ENCODE peak calls at places on chromosome 21, in four cellular contexts. One of them, this sample, is unnamed.

GRCh38 chr21:26965567-26966359 is 1.1 kb downstream of the ADAMTS5 start:
- DNase-seq in T-cell: no peak
- DNase-seq in activated gamma-delta T cell treated with anti-CD3 and anti-CD28 coated beads, Interleukin-2, amount 50 U/mL, for 16 hours: no peak
- DNase-seq in foreskin keratinocyte: no peak
- DNase-seq in this sample: no peak

GRCh38 chr21:42674351-42674940 is 21.0 kb downstream of the PDE9A start:
- DNase-seq in T-cell: no peak
- DNase-seq in activated gamma-delta T cell treated with anti-CD3 and anti-CD28 coated beads, Interleukin-2, amount 50 U/mL, for 16 hours: no peak
- DNase-seq in foreskin keratinocyte: no peak
- DNase-seq in this sample: no peak

GRCh38 chr21:26404288-26404687 is 168.8 kb downstream of the CYYR1 start:
- DNase-seq in T-cell: no peak
- DNase-seq in activated gamma-delta T cell treated with anti-CD3 and anti-CD28 coated beads, Interleukin-2, amount 50 U/mL, for 16 hours: no peak
- DNase-seq in foreskin keratinocyte: no peak
- DNase-seq in this sample: no peak

GRCh38 chr21:39182484-39183271 is 573 bp downstream of the PSMG1 start:
- DNase-seq in T-cell: no peak
- DNase-seq in activated gamma-delta T cell treated with anti-CD3 and anti-CD28 coated beads, Interleukin-2, amount 50 U/mL, for 16 hours: peak; percentile 21
- DNase-seq in foreskin keratinocyte: no peak
- DNase-seq in this sample: no peak

GRCh38 chr21:43301424-43302355 is 125.2 kb downstream of the SIK1 start:
- DNase-seq in T-cell: no peak
- DNase-seq in activated gamma-delta T cell treated with anti-CD3 and anti-CD28 coated beads, Interleukin-2, amount 50 U/mL, for 16 hours: no peak
- DNase-seq in foreskin keratinocyte: no peak
- DNase-seq in this sample: no peak

GRCh38 chr21:30979054-30979453 is 59.2 kb downstream of the KRTAP19-8 start:
- DNase-seq in T-cell: no peak
- DNase-seq in activated gamma-delta T cell treated with anti-CD3 and anti-CD28 coated beads, Interleukin-2, amount 50 U/mL, for 16 hours: no peak
- DNase-seq in foreskin keratinocyte: no peak
- DNase-seq in this sample: no peak

GRCh38 chr21:34545079-34545884 is 33.3 kb upstream of the KCNE1 start:
- DNase-seq in T-cell: no peak
- DNase-seq in activated gamma-delta T cell treated with anti-CD3 and anti-CD28 coated beads, Interleukin-2, amount 50 U/mL, for 16 hours: no peak
- DNase-seq in foreskin keratinocyte: no peak
- DNase-seq in this sample: peak; percentile 85

GRCh38 chr21:31630062-31630711 is 29.3 kb upstream of the SOD1 start:
- DNase-seq in T-cell: no peak
- DNase-seq in activated gamma-delta T cell treated with anti-CD3 and anti-CD28 coated beads, Interleukin-2, amount 50 U/mL, for 16 hours: no peak
- DNase-seq in foreskin keratinocyte: peak; percentile 94
- DNase-seq in this sample: no peak

GRCh38 chr21:14913576-14914146 is 151.1 kb downstream of the NRIP1 start:
- DNase-seq in T-cell: no peak
- DNase-seq in activated gamma-delta T cell treated with anti-CD3 and anti-CD28 coated beads, Interleukin-2, amount 50 U/mL, for 16 hours: no peak
- DNase-seq in foreskin keratinocyte: no peak
- DNase-seq in this sample: no peak

GRCh38 chr21:32562426-32562825 is 22.9 kb downstream of the TCP10L start:
- DNase-seq in T-cell: no peak
- DNase-seq in activated gamma-delta T cell treated with anti-CD3 and anti-CD28 coated beads, Interleukin-2, amount 50 U/mL, for 16 hours: no peak
- DNase-seq in foreskin keratinocyte: no peak
- DNase-seq in this sample: no peak

GRCh38 chr21:38769253-38769780 is 36.4 kb upstream of the ETS2 start:
- DNase-seq in T-cell: no peak
- DNase-seq in activated gamma-delta T cell treated with anti-CD3 and anti-CD28 coated beads, Interleukin-2, amount 50 U/mL, for 16 hours: no peak
- DNase-seq in foreskin keratinocyte: no peak
- DNase-seq in this sample: no peak

GRCh38 chr21:46572850-46573249 is 32.0 kb downstream of the S100B start:
- DNase-seq in T-cell: no peak
- DNase-seq in activated gamma-delta T cell treated with anti-CD3 and anti-CD28 coated beads, Interleukin-2, amount 50 U/mL, for 16 hours: no peak
- DNase-seq in foreskin keratinocyte: no peak
- DNase-seq in this sample: no peak

GRCh38 chr21:28899744-28900143 is 92.9 kb downstream of the LTN1 start:
- DNase-seq in T-cell: no peak
- DNase-seq in activated gamma-delta T cell treated with anti-CD3 and anti-CD28 coated beads, Interleukin-2, amount 50 U/mL, for 16 hours: no peak
- DNase-seq in foreskin keratinocyte: no peak
- DNase-seq in this sample: no peak

GRCh38 chr21:31476551-31477120 is 132.6 kb upstream of the TIAM1 start:
- DNase-seq in T-cell: no peak
- DNase-seq in activated gamma-delta T cell treated with anti-CD3 and anti-CD28 coated beads, Interleukin-2, amount 50 U/mL, for 16 hours: no peak
- DNase-seq in foreskin keratinocyte: no peak
- DNase-seq in this sample: no peak

GRCh38 chr21:38802050-38803026 is 3.4 kb upstream of the ETS2 start:
- DNase-seq in T-cell: no peak
- DNase-seq in activated gamma-delta T cell treated with anti-CD3 and anti-CD28 coated beads, Interleukin-2, amount 50 U/mL, for 16 hours: no peak
- DNase-seq in foreskin keratinocyte: no peak
- DNase-seq in this sample: no peak

GRCh38 chr21:39660596-39660995 is 47.9 kb downstream of the B3GALT5 start:
- DNase-seq in T-cell: no peak
- DNase-seq in activated gamma-delta T cell treated with anti-CD3 and anti-CD28 coated beads, Interleukin-2, amount 50 U/mL, for 16 hours: no peak
- DNase-seq in foreskin keratinocyte: peak; percentile 34
- DNase-seq in this sample: no peak

GRCh38 chr21:33655591-33656221 is 13.4 kb downstream of the ITSN1 start:
- DNase-seq in T-cell: no peak
- DNase-seq in activated gamma-delta T cell treated with anti-CD3 and anti-CD28 coated beads, Interleukin-2, amount 50 U/mL, for 16 hours: no peak
- DNase-seq in foreskin keratinocyte: peak; percentile 95
- DNase-seq in this sample: no peak

GRCh38 chr21:46394819-46395152 is 63.9 kb upstream of the DIP2A start:
- DNase-seq in T-cell: no peak
- DNase-seq in activated gamma-delta T cell treated with anti-CD3 and anti-CD28 coated beads, Interleukin-2, amount 50 U/mL, for 16 hours: no peak
- DNase-seq in foreskin keratinocyte: no peak
- DNase-seq in this sample: no peak

GRCh38 chr21:44706706-44707615 is 4.4 kb downstream of the TSPEAR start:
- DNase-seq in T-cell: no peak
- DNase-seq in activated gamma-delta T cell treated with anti-CD3 and anti-CD28 coated beads, Interleukin-2, amount 50 U/mL, for 16 hours: no peak
- DNase-seq in foreskin keratinocyte: no peak
- DNase-seq in this sample: no peak

GRCh38 chr21:14879458-14879857 is 185.3 kb downstream of the NRIP1 start:
- DNase-seq in T-cell: no peak
- DNase-seq in activated gamma-delta T cell treated with anti-CD3 and anti-CD28 coated beads, Interleukin-2, amount 50 U/mL, for 16 hours: no peak
- DNase-seq in foreskin keratinocyte: no peak
- DNase-seq in this sample: no peak

GRCh38 chr21:15966651-15967050 is 236.9 kb downstream of the USP25 start:
- DNase-seq in T-cell: no peak
- DNase-seq in activated gamma-delta T cell treated with anti-CD3 and anti-CD28 coated beads, Interleukin-2, amount 50 U/mL, for 16 hours: no peak
- DNase-seq in foreskin keratinocyte: no peak
- DNase-seq in this sample: no peak

GRCh38 chr21:38869946-38870345 is 64.2 kb downstream of the ETS2 start:
- DNase-seq in T-cell: no peak
- DNase-seq in activated gamma-delta T cell treated with anti-CD3 and anti-CD28 coated beads, Interleukin-2, amount 50 U/mL, for 16 hours: no peak
- DNase-seq in foreskin keratinocyte: no peak
- DNase-seq in this sample: no peak

GRCh38 chr21:27636671-27637070 is 669.8 kb upstream of the ADAMTS5 start:
- DNase-seq in T-cell: no peak
- DNase-seq in activated gamma-delta T cell treated with anti-CD3 and anti-CD28 coated beads, Interleukin-2, amount 50 U/mL, for 16 hours: no peak
- DNase-seq in foreskin keratinocyte: no peak
- DNase-seq in this sample: no peak

GRCh38 chr21:16070207-16070651 is 340.4 kb downstream of the USP25 start:
- DNase-seq in T-cell: no peak
- DNase-seq in activated gamma-delta T cell treated with anti-CD3 and anti-CD28 coated beads, Interleukin-2, amount 50 U/mL, for 16 hours: no peak
- DNase-seq in foreskin keratinocyte: no peak
- DNase-seq in this sample: no peak

GRCh38 chr21:41653944-41654625 is 112.8 kb downstream of the RIPK4 start:
- DNase-seq in T-cell: no peak
- DNase-seq in activated gamma-delta T cell treated with anti-CD3 and anti-CD28 coated beads, Interleukin-2, amount 50 U/mL, for 16 hours: no peak
- DNase-seq in foreskin keratinocyte: peak; percentile 76
- DNase-seq in this sample: no peak

GRCh38 chr21:33238565-33239255 is 9.0 kb downstream of the IFNAR2 start:
- DNase-seq in T-cell: no peak
- DNase-seq in activated gamma-delta T cell treated with anti-CD3 and anti-CD28 coated beads, Interleukin-2, amount 50 U/mL, for 16 hours: no peak
- DNase-seq in foreskin keratinocyte: no peak
- DNase-seq in this sample: no peak

GRCh38 chr21:45463871-45464270 is 58.9 kb downstream of the COL18A1 start:
- DNase-seq in T-cell: no peak
- DNase-seq in activated gamma-delta T cell treated with anti-CD3 and anti-CD28 coated beads, Interleukin-2, amount 50 U/mL, for 16 hours: no peak
- DNase-seq in foreskin keratinocyte: no peak
- DNase-seq in this sample: no peak

GRCh38 chr21:42056996-42057689 is 14.0 kb upstream of the UMODL1 start:
- DNase-seq in T-cell: no peak
- DNase-seq in activated gamma-delta T cell treated with anti-CD3 and anti-CD28 coated beads, Interleukin-2, amount 50 U/mL, for 16 hours: no peak
- DNase-seq in foreskin keratinocyte: peak; percentile 67
- DNase-seq in this sample: no peak

GRCh38 chr21:29658177-29658933 is 281.4 kb downstream of the GRIK1 start:
- DNase-seq in T-cell: no peak
- DNase-seq in activated gamma-delta T cell treated with anti-CD3 and anti-CD28 coated beads, Interleukin-2, amount 50 U/mL, for 16 hours: no peak
- DNase-seq in foreskin keratinocyte: no peak
- DNase-seq in this sample: no peak

GRCh38 chr21:45555251-45555556 is 13.0 kb upstream of the SLC19A1 start:
- DNase-seq in T-cell: no peak
- DNase-seq in activated gamma-delta T cell treated with anti-CD3 and anti-CD28 coated beads, Interleukin-2, amount 50 U/mL, for 16 hours: no peak
- DNase-seq in foreskin keratinocyte: no peak
- DNase-seq in this sample: no peak

GRCh38 chr21:33419538-33420123 is 16.4 kb downstream of the IFNGR2 start:
- DNase-seq in T-cell: no peak
- DNase-seq in activated gamma-delta T cell treated with anti-CD3 and anti-CD28 coated beads, Interleukin-2, amount 50 U/mL, for 16 hours: no peak
- DNase-seq in foreskin keratinocyte: no peak
- DNase-seq in this sample: no peak

GRCh38 chr21:41559658-41560599 is 52.0 kb upstream of the TMPRSS2 start:
- DNase-seq in T-cell: no peak
- DNase-seq in activated gamma-delta T cell treated with anti-CD3 and anti-CD28 coated beads, Interleukin-2, amount 50 U/mL, for 16 hours: no peak
- DNase-seq in foreskin keratinocyte: peak; percentile 49
- DNase-seq in this sample: no peak

GRCh38 chr21:36917487-36918158 is 48.8 kb downstream of the HLCS start:
- DNase-seq in T-cell: no peak
- DNase-seq in activated gamma-delta T cell treated with anti-CD3 and anti-CD28 coated beads, Interleukin-2, amount 50 U/mL, for 16 hours: no peak
- DNase-seq in foreskin keratinocyte: no peak
- DNase-seq in this sample: no peak

GRCh38 chr21:27108228-27108627 is 141.3 kb upstream of the ADAMTS5 start:
- DNase-seq in T-cell: no peak
- DNase-seq in activated gamma-delta T cell treated with anti-CD3 and anti-CD28 coated beads, Interleukin-2, amount 50 U/mL, for 16 hours: no peak
- DNase-seq in foreskin keratinocyte: peak; percentile 63
- DNase-seq in this sample: no peak

GRCh38 chr21:15592271-15592860 is 137.4 kb upstream of the USP25 start:
- DNase-seq in T-cell: no peak
- DNase-seq in activated gamma-delta T cell treated with anti-CD3 and anti-CD28 coated beads, Interleukin-2, amount 50 U/mL, for 16 hours: no peak
- DNase-seq in foreskin keratinocyte: no peak
- DNase-seq in this sample: no peak

GRCh38 chr21:31921079-31921478 is 48.3 kb downstream of the HUNK start:
- DNase-seq in T-cell: no peak
- DNase-seq in activated gamma-delta T cell treated with anti-CD3 and anti-CD28 coated beads, Interleukin-2, amount 50 U/mL, for 16 hours: no peak
- DNase-seq in foreskin keratinocyte: no peak
- DNase-seq in this sample: no peak

GRCh38 chr21:43023175-43023574 is 48.8 kb downstream of the PKNOX1 start:
- DNase-seq in T-cell: no peak
- DNase-seq in activated gamma-delta T cell treated with anti-CD3 and anti-CD28 coated beads, Interleukin-2, amount 50 U/mL, for 16 hours: no peak
- DNase-seq in foreskin keratinocyte: no peak
- DNase-seq in this sample: no peak

GRCh38 chr21:41879190-41879998 is at the start of gene PRDM15:
- DNase-seq in T-cell: peak; percentile 70
- DNase-seq in activated gamma-delta T cell treated with anti-CD3 and anti-CD28 coated beads, Interleukin-2, amount 50 U/mL, for 16 hours: peak; percentile 75
- DNase-seq in foreskin keratinocyte: peak; percentile 27
- DNase-seq in this sample: peak; percentile 69